ENCODE peak calls at places on chromosome 16, in nine cellular contexts. W is IMR-90, T is testis, J is transverse colon, V is heart right ventricle, X is AG09309, Q is gastrocnemius medialis, P is ovary, Y is heart left ventricle. N is an unnamed sample.

GRCh38 chr16:67101301-67101675 is 8.5 kb upstream of the PHAF1 start:
- DNase-seq in W (peak; percentile 35), T (no peak), J (no peak), V (no peak), X (no peak), Q (no peak), P (no peak), Y (no peak), N (no peak)

GRCh38 chr16:28494141-28494851 is at the start of gene APOBR:
- DNase-seq in W (no peak), T (peak; percentile 33), J (peak; percentile 75), V (peak; percentile 49), X (no peak), Q (no peak), P (no peak), Y (peak; percentile 59), N (no peak)

GRCh38 chr16:66462912-66463311 is 35.8 kb downstream of the BEAN1 start:
- DNase-seq in W (peak; percentile 8), T (no peak), J (no peak), V (no peak), X (no peak), Q (no peak), P (no peak), Y (no peak), N (peak; percentile 17)

GRCh38 chr16:57061084-57061905 is 31.1 kb upstream of the CPNE2 start:
- DNase-seq in W (peak; percentile 19), T (peak; percentile 82), J (peak; percentile 35), V (peak; percentile 74), X (no peak), Q (peak; percentile 85), P (peak; percentile 73), Y (peak; percentile 90), N (peak; percentile 49)

GRCh38 chr16:70696952-70697600 is 11.2 kb upstream of the MTSS2 start:
- DNase-seq in W (no peak), T (no peak), J (peak; percentile 30), V (no peak), X (no peak), Q (no peak), P (no peak), Y (no peak), N (no peak)

GRCh38 chr16:2008009-2008526 is 1.6 kb downstream of the ZNF598 start:
- DNase-seq in W (peak; percentile 34), T (no peak), J (peak; percentile 68), V (no peak), X (peak; percentile 68), Q (no peak), P (peak; percentile 49), Y (no peak), N (peak; percentile 89)

GRCh38 chr16:87554754-87555427 is 47.4 kb upstream of the JPH3 start:
- DNase-seq in W (no peak), T (no peak), J (no peak), V (no peak), X (no peak), Q (no peak), P (no peak), Y (no peak), N (no peak)

GRCh38 chr16:57123969-57124674 is 31.7 kb downstream of the CPNE2 start:
- DNase-seq in W (no peak), T (no peak), J (no peak), V (no peak), X (no peak), Q (no peak), P (no peak), Y (no peak), N (no peak)

GRCh38 chr16:48067388-48067787 is 88.4 kb downstream of the ABCC12 start:
- DNase-seq in W (no peak), T (no peak), J (no peak), V (no peak), X (no peak), Q (no peak), P (no peak), Y (no peak), N (no peak)

GRCh38 chr16:79114759-79115158 is 485.8 kb downstream of the MAF start:
- DNase-seq in W (no peak), T (no peak), J (no peak), V (no peak), X (no peak), Q (no peak), P (no peak), Y (no peak), N (no peak)

DNA sequence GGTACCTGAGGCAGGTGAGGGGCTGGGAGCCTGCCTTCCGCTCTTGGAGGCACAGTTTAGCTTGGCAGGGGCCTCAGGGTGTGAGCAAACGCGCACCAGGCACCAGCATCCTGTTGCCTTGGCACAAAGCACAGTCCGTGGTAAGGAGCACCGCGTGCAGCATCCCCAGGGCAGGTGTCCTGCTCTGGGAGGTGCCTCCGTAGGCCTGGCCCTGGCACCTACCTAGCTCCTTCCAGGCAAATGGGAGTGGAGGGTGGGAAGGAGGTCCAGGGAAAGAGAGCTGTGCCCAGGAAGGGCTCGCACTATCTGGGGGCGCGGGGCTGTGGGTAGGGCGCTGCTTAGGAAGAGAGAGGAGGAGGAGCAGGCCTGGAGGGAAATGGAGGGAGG is 3.1 kb upstream of the GSE1 start:
- DNase-seq in W (no peak), T (no peak), J (peak; percentile 25), V (no peak), X (no peak), Q (no peak), P (no peak), Y (no peak), N (no peak)
- H3K4me3 ChIP-seq in W (no peak overlapping the region), T (no peak overlapping the region), J (peak overlapping the region; percentile 4), V (no peak overlapping the region), X (no peak overlapping the region), Q (no peak overlapping the region), P (no peak overlapping the region), Y (no peak overlapping the region), N (no peak overlapping the region)

GRCh38 chr16:9114842-9115241 is 23.4 kb downstream of the HAPSTR1 start:
- DNase-seq in W (no peak), T (no peak), J (no peak), V (no peak), X (no peak), Q (no peak), P (no peak), Y (no peak), N (no peak)
- TF ChIP-seq CTCF in W (no peak), T (no peak), J (no peak), V (no peak), X (no peak), Q (no peak), P (no peak), Y (no peak), N (no peak)

GRCh38 chr16:3465911-3466584 is 22.6 kb downstream of the NAA60 start:
- DNase-seq in W (no peak), T (no peak), J (no peak), V (no peak), X (no peak), Q (no peak), P (no peak), Y (no peak), N (no peak)

GRCh38 chr16:3467182-3467581 is 23.7 kb downstream of the NAA60 start:
- DNase-seq in W (no peak), T (no peak), J (no peak), V (no peak), X (no peak), Q (no peak), P (no peak), Y (peak; percentile 58), N (no peak)

GRCh38 chr16:3469736-3470135 is 25.6 kb downstream of the C16orf90 start:
- DNase-seq in W (no peak), T (no peak), J (no peak), V (no peak), X (no peak), Q (no peak), P (no peak), Y (no peak), N (no peak)

GRCh38 chr16:3468501-3468900 is 25.0 kb downstream of the NAA60 start:
- DNase-seq in W (no peak), T (no peak), J (no peak), V (no peak), X (no peak), Q (no peak), P (no peak), Y (no peak), N (no peak)

DNA sequence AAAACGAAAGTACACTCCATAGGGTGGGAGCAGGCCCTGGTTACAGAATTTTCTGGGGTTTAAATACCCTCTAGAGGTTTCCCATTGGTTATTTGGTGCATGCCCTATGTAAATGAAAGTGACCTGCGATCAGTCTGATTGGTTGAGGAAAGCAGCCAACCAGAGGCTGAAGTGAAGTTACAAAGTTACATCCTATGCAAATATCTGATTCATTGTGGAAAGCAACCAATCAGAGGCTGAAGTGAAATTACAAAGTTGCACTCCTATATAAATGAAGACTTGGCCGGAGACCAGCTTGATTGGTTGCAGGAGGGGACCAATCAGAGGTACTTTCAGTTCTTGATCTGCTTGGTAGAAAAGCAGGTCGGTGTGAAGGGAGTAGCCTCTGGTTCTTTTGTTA is 24.4 kb downstream of the NAA60 start:
- DNase-seq in W (peak; percentile 69), T (peak; percentile 81), J (no peak), V (no peak), X (no peak), Q (no peak), P (no peak), Y (no peak), N (peak; percentile 85)
- H3K4me3 ChIP-seq in W (no peak overlapping the region), T (no peak overlapping the region), J (no peak overlapping the region), V (no peak overlapping the region), X (no peak overlapping the region), Q (no peak overlapping the region), P (no peak overlapping the region), Y (no peak overlapping the region), N (no peak overlapping the region)

GRCh38 chr16:54191592-54191991 is 95.0 kb downstream of the IRX3 start:
- DNase-seq in W (no peak), T (no peak), J (no peak), V (no peak), X (no peak), Q (no peak), P (no peak), Y (no peak), N (no peak)
- TF ChIP-seq CTCF in W (no peak), T (no peak), J (no peak), V (no peak), X (no peak), Q (no peak), P (no peak), Y (no peak), N (no peak)

GRCh38 chr16:4089811-4090293 is 26.4 kb downstream of the ADCY9 start:
- DNase-seq in W (no peak), T (no peak), J (peak; percentile 38), V (no peak), X (no peak), Q (peak; percentile 49), P (no peak), Y (no peak), N (no peak)
- H3K4me3 ChIP-seq in W (no peak overlapping the region), T (no peak overlapping the region), J (peak overlapping the region; percentile 16), V (no peak overlapping the region), X (no peak overlapping the region), Q (peak overlapping the region; percentile 8), P (no peak overlapping the region), Y (no peak overlapping the region), N (no peak overlapping the region)

N was measured in fibroblast of mammary gland.